ENCODE peak calls at places on chromosomes 5 and 9, in five cellular contexts. One of them, this sample, is unnamed.

GRCh38 chr9:76615149-76615548 is 149.1 kb upstream of the PCA3 start:
- DNase-seq in BE2C: no peak
- DNase-seq in body of pancreas: peak
- DNase-seq in lower lobe of right lung: no peak
- DNase-seq in psoas muscle: no peak
- DNase-seq in this sample: no peak

GRCh38 chr9:129138476-129139232 is 27.4 kb downstream of the PTPA start:
- DNase-seq in psoas muscle: peak
- DNase-seq in BE2C: no peak
- DNase-seq in body of pancreas: peak
- DNase-seq in lower lobe of right lung: no peak
- DNase-seq in this sample: no peak

GRCh38 chr9:114386886-114387677 is 700 bp downstream of the AKNA start:
- DNase-seq in psoas muscle: no peak
- DNase-seq in body of pancreas: no peak
- DNase-seq in lower lobe of right lung: peak
- DNase-seq in BE2C: no peak
- DNase-seq in this sample: no peak

GRCh38 chr9:134406366-134407122 is 80.3 kb downstream of the RXRA start:
- DNase-seq in body of pancreas: no peak
- DNase-seq in lower lobe of right lung: no peak
- DNase-seq in BE2C: peak
- DNase-seq in psoas muscle: peak
- DNase-seq in this sample: no peak

GRCh38 chr9:23492126-23493002 is 333.7 kb downstream of the ELAVL2 start:
- DNase-seq in body of pancreas: no peak
- DNase-seq in BE2C: no peak
- DNase-seq in psoas muscle: no peak
- DNase-seq in lower lobe of right lung: no peak
- DNase-seq in this sample: peak

GRCh38 chr5:25516136-25516535 is 871.4 kb upstream of the CDH10 start:
- DNase-seq in psoas muscle: no peak
- DNase-seq in body of pancreas: no peak
- DNase-seq in lower lobe of right lung: no peak
- DNase-seq in BE2C: peak
- DNase-seq in this sample: no peak

GRCh38 chr5:166178681-166179080 is 2112.8 kb upstream of the WWC1 start:
- DNase-seq in psoas muscle: no peak
- DNase-seq in BE2C: no peak
- DNase-seq in body of pancreas: no peak
- DNase-seq in lower lobe of right lung: no peak
- DNase-seq in this sample: no peak

GRCh38 chr5:33343661-33344327 is 97.0 kb upstream of the TARS1 start:
- DNase-seq in psoas muscle: no peak
- DNase-seq in lower lobe of right lung: no peak
- DNase-seq in BE2C: no peak
- DNase-seq in body of pancreas: no peak
- DNase-seq in this sample: no peak

GRCh38 chr5:35924950-35925722 is 13.3 kb downstream of the CAPSL start:
- DNase-seq in body of pancreas: peak
- DNase-seq in BE2C: peak
- DNase-seq in psoas muscle: peak
- DNase-seq in lower lobe of right lung: peak
- DNase-seq in this sample: no peak

GRCh38 chr9:97696025-97696822 is 916 bp downstream of the XPA start:
- DNase-seq in BE2C: no peak
- DNase-seq in body of pancreas: no peak
- DNase-seq in psoas muscle: no peak
- DNase-seq in lower lobe of right lung: no peak
- DNase-seq in this sample: no peak

GRCh38 chr9:15222313-15222712 is 84.7 kb downstream of the TTC39B start:
- DNase-seq in lower lobe of right lung: no peak
- DNase-seq in psoas muscle: no peak
- DNase-seq in BE2C: no peak
- DNase-seq in body of pancreas: no peak
- DNase-seq in this sample: no peak

GRCh38 chr5:59296317-59297264 is 596.9 kb downstream of the PDE4D start:
- DNase-seq in body of pancreas: peak
- DNase-seq in BE2C: no peak
- DNase-seq in lower lobe of right lung: no peak
- DNase-seq in psoas muscle: no peak
- DNase-seq in this sample: no peak

GRCh38 chr5:174834081-174834480 is 109.7 kb downstream of the MSX2 start:
- DNase-seq in BE2C: no peak
- DNase-seq in psoas muscle: no peak
- DNase-seq in lower lobe of right lung: no peak
- DNase-seq in body of pancreas: no peak
- DNase-seq in this sample: no peak

GRCh38 chr9:70352802-70353201 is 61.7 kb downstream of the KLF9 start:
- DNase-seq in BE2C: no peak
- DNase-seq in psoas muscle: no peak
- DNase-seq in lower lobe of right lung: no peak
- DNase-seq in body of pancreas: no peak
- DNase-seq in this sample: no peak

GRCh38 chr5:115543931-115544370 is 624 bp downstream of the FEM1C start:
- DNase-seq in BE2C: peak
- DNase-seq in body of pancreas: peak
- DNase-seq in lower lobe of right lung: no peak
- DNase-seq in psoas muscle: no peak
- DNase-seq in this sample: peak

GRCh38 chr9:89422151-89422918 is 75.6 kb downstream of the SEMA4D start:
- DNase-seq in psoas muscle: no peak
- DNase-seq in lower lobe of right lung: peak
- DNase-seq in BE2C: no peak
- DNase-seq in body of pancreas: no peak
- DNase-seq in this sample: no peak

GRCh38 chr5:77426670-77427069 is 65.4 kb downstream of the WDR41 start:
- DNase-seq in lower lobe of right lung: no peak
- DNase-seq in BE2C: no peak
- DNase-seq in psoas muscle: no peak
- DNase-seq in body of pancreas: no peak
- DNase-seq in this sample: no peak

GRCh38 chr5:93850311-93850710 is 108.9 kb upstream of the POU5F2 start:
- DNase-seq in BE2C: no peak
- DNase-seq in body of pancreas: no peak
- DNase-seq in psoas muscle: no peak
- DNase-seq in lower lobe of right lung: no peak
- DNase-seq in this sample: peak

GRCh38 chr9:127121628-127122175 is 733 bp downstream of the ANGPTL2 start:
- DNase-seq in BE2C: peak
- DNase-seq in lower lobe of right lung: no peak
- DNase-seq in psoas muscle: no peak
- DNase-seq in body of pancreas: no peak
- DNase-seq in this sample: peak

GRCh38 chr9:124411514-124412227 is 3.6 kb downstream of the PSMB7 start:
- DNase-seq in body of pancreas: no peak
- DNase-seq in psoas muscle: no peak
- DNase-seq in BE2C: no peak
- DNase-seq in lower lobe of right lung: no peak
- DNase-seq in this sample: no peak

GRCh38 chr9:4743131-4743875 is 2.3 kb upstream of the AK3 start:
- DNase-seq in body of pancreas: no peak
- DNase-seq in lower lobe of right lung: no peak
- DNase-seq in BE2C: no peak
- DNase-seq in psoas muscle: no peak
- DNase-seq in this sample: no peak

GRCh38 chr5:111238826-111239225 is 14.6 kb downstream of the CAMK4 start:
- DNase-seq in body of pancreas: no peak
- DNase-seq in BE2C: no peak
- DNase-seq in lower lobe of right lung: no peak
- DNase-seq in psoas muscle: no peak
- DNase-seq in this sample: no peak

GRCh38 chr5:180798193-180798592 is 4.4 kb downstream of the MGAT1 start:
- DNase-seq in body of pancreas: no peak
- DNase-seq in psoas muscle: no peak
- DNase-seq in lower lobe of right lung: no peak
- DNase-seq in BE2C: no peak
- DNase-seq in this sample: no peak

GRCh38 chr5:180801596-180802324 is 846 bp downstream of the MGAT1 start:
- DNase-seq in psoas muscle: no peak
- DNase-seq in BE2C: no peak
- DNase-seq in lower lobe of right lung: no peak
- DNase-seq in body of pancreas: no peak
- DNase-seq in this sample: no peak

GRCh38 chr5:180802325-180803180 is at the start of gene MGAT1:
- DNase-seq in lower lobe of right lung: peak
- DNase-seq in body of pancreas: peak
- DNase-seq in BE2C: peak
- DNase-seq in psoas muscle: peak
- DNase-seq in this sample: peak

GRCh38 chr5:180799194-180799593 is 3.4 kb downstream of the MGAT1 start:
- DNase-seq in lower lobe of right lung: no peak
- DNase-seq in body of pancreas: peak
- DNase-seq in psoas muscle: no peak
- DNase-seq in BE2C: no peak
- DNase-seq in this sample: no peak

DNA sequence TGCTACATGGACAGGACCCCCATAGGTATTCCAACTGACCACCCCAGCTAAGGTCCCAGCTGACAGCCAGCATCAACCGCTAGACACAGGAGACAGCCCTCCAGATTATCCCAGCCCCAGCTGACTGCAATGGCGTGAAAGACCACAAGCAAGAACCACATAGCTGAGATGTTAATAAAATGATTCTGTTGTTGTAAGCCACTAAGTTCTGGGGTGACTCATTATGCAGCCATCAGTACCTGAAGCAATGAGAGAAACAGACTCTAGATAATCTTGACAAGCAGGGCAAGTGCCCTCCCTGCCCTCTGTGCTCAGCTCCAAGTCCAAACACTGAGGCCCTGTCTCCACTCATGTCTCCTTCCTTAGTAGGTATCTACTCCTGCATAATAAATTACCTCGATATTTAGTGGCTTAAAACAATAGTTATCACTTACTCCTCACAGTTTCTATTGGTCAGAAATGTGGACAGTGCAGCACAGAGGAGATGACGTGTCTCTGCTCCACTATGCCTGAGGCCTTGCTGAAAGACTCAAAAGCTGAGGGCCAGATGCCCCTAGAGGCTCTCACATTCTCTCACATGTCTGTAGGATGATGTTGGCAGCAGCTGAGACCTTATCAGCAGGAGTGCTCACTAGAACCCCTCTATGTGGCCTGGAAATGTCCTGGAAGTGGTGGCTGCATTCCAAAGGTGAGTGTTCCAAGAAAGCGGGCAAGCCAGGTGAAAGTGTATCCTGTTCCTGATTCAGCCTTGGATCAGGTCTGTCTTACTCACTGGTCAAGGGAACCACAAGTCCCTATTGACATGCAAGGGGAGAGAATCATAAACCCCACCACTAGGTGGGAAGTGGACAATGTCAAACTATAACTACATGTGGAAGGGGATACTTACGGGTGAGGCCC is 2.5 kb downstream of the MGAT1 start:
- DNase-seq in BE2C: no peak
- DNase-seq in psoas muscle: no peak
- DNase-seq in body of pancreas: no peak
- DNase-seq in lower lobe of right lung: no peak
- DNase-seq in this sample: no peak
- H3K4me3 ChIP-seq in BE2C: no peak
- H3K4me3 ChIP-seq in psoas muscle: peak
- H3K4me3 ChIP-seq in body of pancreas: no peak
- H3K4me3 ChIP-seq in lower lobe of right lung: peak
- H3K4me3 ChIP-seq in this sample: no peak

DNA sequence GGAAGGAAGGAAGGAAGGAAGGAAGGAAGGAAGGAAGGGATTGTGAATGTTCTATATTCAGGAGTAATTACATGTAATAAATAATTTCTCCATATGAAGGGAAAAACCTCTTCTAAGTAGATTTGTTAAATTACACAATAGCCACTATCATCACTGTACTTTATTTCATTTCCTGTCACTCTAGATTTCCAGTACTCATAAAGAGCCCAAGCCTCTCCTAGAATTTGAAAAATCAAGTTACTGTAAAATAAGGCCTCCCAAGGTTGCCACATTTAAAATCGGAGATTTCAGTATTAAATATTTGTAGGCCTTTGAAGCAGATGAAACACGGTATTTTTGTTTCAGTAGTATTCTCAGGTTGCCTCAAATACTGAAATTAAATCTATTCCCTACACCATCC is 499.0 kb downstream of the CDH10 start:
- DNase-seq in lower lobe of right lung: no peak
- DNase-seq in body of pancreas: no peak
- DNase-seq in psoas muscle: no peak
- DNase-seq in BE2C: no peak
- DNase-seq in this sample: no peak
- H3K4me3 ChIP-seq in lower lobe of right lung: no peak
- H3K4me3 ChIP-seq in body of pancreas: no peak
- H3K4me3 ChIP-seq in psoas muscle: no peak
- H3K4me3 ChIP-seq in BE2C: no peak
- H3K4me3 ChIP-seq in this sample: no peak

DNA sequence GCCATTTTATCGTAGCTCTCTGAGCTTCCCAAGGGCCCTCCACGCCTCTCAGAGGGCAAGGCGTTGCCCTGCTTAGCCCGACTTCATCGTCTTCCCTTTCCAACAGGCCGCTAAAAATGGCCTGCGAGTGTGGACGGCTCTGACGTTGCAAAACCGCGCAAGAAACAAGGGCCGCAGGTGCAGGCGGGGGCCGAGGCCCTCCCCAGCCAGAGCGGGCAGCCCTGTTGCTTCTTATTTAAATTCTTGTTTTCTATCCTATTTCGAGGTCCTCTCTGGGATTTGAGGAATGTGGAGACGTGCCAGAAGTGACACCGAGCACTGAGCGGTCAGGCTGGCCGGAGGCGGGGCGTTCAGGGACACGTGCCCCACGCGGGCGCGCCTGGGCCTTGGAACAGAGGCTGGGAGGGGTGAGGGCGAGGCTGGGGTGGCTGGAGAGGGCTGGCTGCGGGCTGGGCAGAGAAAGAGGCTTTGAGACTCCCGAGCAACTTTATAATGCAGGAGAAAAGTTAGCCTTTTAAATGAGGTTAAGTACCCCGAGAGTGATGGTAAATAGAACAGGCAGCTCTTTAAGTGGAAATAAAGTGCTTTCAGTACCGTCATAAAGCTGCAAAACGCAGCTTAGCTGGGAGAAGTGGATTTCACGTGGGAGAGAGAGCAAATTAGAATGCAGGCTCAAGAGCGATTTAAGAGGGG is 243.6 kb downstream of the AUH start:
- DNase-seq in body of pancreas: peak
- DNase-seq in psoas muscle: peak
- DNase-seq in BE2C: no peak
- DNase-seq in lower lobe of right lung: peak
- DNase-seq in this sample: peak
- H3K4me3 ChIP-seq in body of pancreas: no peak
- H3K4me3 ChIP-seq in psoas muscle: peak
- H3K4me3 ChIP-seq in BE2C: no peak
- H3K4me3 ChIP-seq in lower lobe of right lung: peak
- H3K4me3 ChIP-seq in this sample: peak

DNA sequence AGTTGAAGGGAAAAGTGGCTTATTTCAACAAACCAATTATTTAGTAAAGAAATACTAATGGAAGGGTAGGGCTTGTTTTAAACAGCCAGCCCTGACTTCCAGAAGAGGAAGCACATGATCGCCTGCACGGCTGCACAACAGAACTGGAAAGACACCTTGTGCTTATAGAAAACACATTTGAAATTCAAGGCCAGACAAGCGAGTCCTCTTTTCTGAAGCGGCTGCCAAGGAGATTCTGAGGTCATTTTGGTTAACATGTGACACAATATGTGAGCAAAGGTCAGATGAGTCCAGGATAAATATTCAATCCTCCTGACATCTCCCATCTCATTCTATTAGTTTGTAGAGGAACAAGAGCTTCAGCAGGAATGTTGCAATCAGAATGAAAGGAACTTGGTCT is 461.4 kb upstream of the ST8SIA4 start:
- DNase-seq in BE2C: no peak
- DNase-seq in lower lobe of right lung: no peak
- DNase-seq in psoas muscle: no peak
- DNase-seq in body of pancreas: peak
- DNase-seq in this sample: no peak
- H3K4me3 ChIP-seq in BE2C: no peak
- H3K4me3 ChIP-seq in lower lobe of right lung: no peak
- H3K4me3 ChIP-seq in psoas muscle: no peak
- H3K4me3 ChIP-seq in body of pancreas: no peak
- H3K4me3 ChIP-seq in this sample: no peak